ENCODE peak calls at places on chromosomes 4 and X, in eight cellular contexts. E is IMR-90, U is colonic mucosa, Y is body of pancreas, K is AG04450, I is fibroblast of mammary gland, S is sigmoid colon, O is HCT116. M is an unnamed sample.

GRCh38 chr4:88242144-88242543 is 42.2 kb downstream of the PPM1K start:
- DNase-seq in E (no peak), U (no peak), Y (no peak), K (no peak), I (peak), S (no peak), O (no peak), M (no peak)

GRCh38 chr4:112145326-112145819 is at the start of gene FAM241A:
- DNase-seq in E (peak), U (peak), Y (peak), K (peak), I (peak), S (peak), O (peak), M (peak)

GRCh38 chr4:175708739-175709138 is 103.3 kb downstream of the GPM6A start:
- DNase-seq in E (no peak), U (no peak), Y (no peak), K (no peak), I (no peak), S (no peak), O (no peak), M (no peak)

GRCh38 chr4:106868381-106869035 is 167.6 kb downstream of the DKK2 start:
- DNase-seq in E (no peak), U (no peak), Y (no peak), K (no peak), I (peak), S (no peak), O (peak), M (peak)

GRCh38 chr4:21795091-21795490 is 153.5 kb downstream of the KCNIP4 start:
- DNase-seq in E (peak), U (no peak), Y (no peak), K (no peak), I (peak), S (no peak), O (no peak), M (peak)

GRCh38 chrX:15567886-15568616 is 32.7 kb downstream of the ACE2 start:
- DNase-seq in E (no peak), U (no peak), Y (no peak), K (no peak), I (no peak), S (no peak), O (no peak), M (peak)

GRCh38 chrX:30261012-30261411 is 14.1 kb downstream of the MAGEB1 start:
- DNase-seq in E (no peak), U (no peak), Y (no peak), K (no peak), I (no peak), S (no peak), O (no peak), M (no peak)

GRCh38 chrX:119067023-119067739 is 5.6 kb upstream of the CT47C1 start:
- DNase-seq in E (peak), U (peak), Y (peak), K (peak), I (peak), S (peak), O (peak), M (peak)

GRCh38 chrX:69139516-69139915 is 25.7 kb downstream of the PJA1 start:
- DNase-seq in E (peak), U (no peak), Y (no peak), K (no peak), I (no peak), S (no peak), O (no peak), M (no peak)

GRCh38 chrX:131828482-131828881 is 194.6 kb upstream of the STK26 start:
- DNase-seq in E (no peak), U (no peak), Y (no peak), K (no peak), I (no peak), S (no peak), O (no peak), M (no peak)

GRCh38 chr4:26248647-26249046 is 72.2 kb upstream of the RBPJ start:
- DNase-seq in E (peak), U (peak), Y (peak), K (peak), I (peak), S (peak), O (no peak), M (peak)

GRCh38 chrX:134685662-134686061 is 27.4 kb upstream of the PLAC1 start:
- DNase-seq in E (peak), U (no peak), Y (no peak), K (no peak), I (peak), S (no peak), O (no peak), M (peak)

GRCh38 chrX:10597871-10598270 is 22.5 kb downstream of the MID1 start:
- DNase-seq in E (peak), U (peak), Y (no peak), K (no peak), I (peak), S (no peak), O (no peak), M (peak)

GRCh38 chr4:76326515-76326914 is 20.0 kb downstream of the STBD1 start:
- DNase-seq in E (no peak), U (no peak), Y (no peak), K (no peak), I (no peak), S (no peak), O (no peak), M (no peak)

GRCh38 chr4:12016729-12017128 is 588.0 kb upstream of the HS3ST1 start:
- DNase-seq in E (no peak), U (no peak), Y (no peak), K (no peak), I (no peak), S (no peak), O (no peak), M (no peak)

GRCh38 chrX:135384161-135384836 is 37.4 kb upstream of the SMIM10L2A start:
- DNase-seq in E (no peak), U (no peak), Y (no peak), K (no peak), I (no peak), S (no peak), O (no peak), M (no peak)

GRCh38 chr4:2925931-2926860 is 37.0 kb downstream of the NOP14 start:
- DNase-seq in E (no peak), U (no peak), Y (no peak), K (no peak), I (no peak), S (no peak), O (no peak), M (no peak)

GRCh38 chr4:36414248-36414647 is 132.8 kb downstream of the DTHD1 start:
- DNase-seq in E (no peak), U (no peak), Y (no peak), K (no peak), I (no peak), S (no peak), O (no peak), M (peak)

GRCh38 chr4:84971319-84971932 is 4.9 kb upstream of the WDFY3 start:
- DNase-seq in E (peak), U (no peak), Y (no peak), K (no peak), I (peak), S (no peak), O (peak), M (peak)
- TF ChIP-seq CTCF in E (peak), U (peak), Y (peak), K (peak), I (peak), S (peak), O (peak), M (peak)

GRCh38 chr4:84964995-84965557 is 1.4 kb downstream of the WDFY3 start:
- DNase-seq in E (no peak), U (no peak), Y (no peak), K (no peak), I (no peak), S (no peak), O (no peak), M (no peak)
- H3K4me3 ChIP-seq in E (peak), U (peak), Y (peak), K (peak), I (peak), S (peak), O (peak), M (peak)

GRCh38 chr4:67103001-67103737 is 442.1 kb downstream of the CENPC start:
- DNase-seq in E (no peak), U (no peak), Y (no peak), K (no peak), I (no peak), S (no peak), O (no peak), M (no peak)
- TF ChIP-seq CTCF in E (no peak), U (no peak), Y (no peak), K (no peak), I (no peak), S (no peak), O (no peak), M (no peak)

DNA sequence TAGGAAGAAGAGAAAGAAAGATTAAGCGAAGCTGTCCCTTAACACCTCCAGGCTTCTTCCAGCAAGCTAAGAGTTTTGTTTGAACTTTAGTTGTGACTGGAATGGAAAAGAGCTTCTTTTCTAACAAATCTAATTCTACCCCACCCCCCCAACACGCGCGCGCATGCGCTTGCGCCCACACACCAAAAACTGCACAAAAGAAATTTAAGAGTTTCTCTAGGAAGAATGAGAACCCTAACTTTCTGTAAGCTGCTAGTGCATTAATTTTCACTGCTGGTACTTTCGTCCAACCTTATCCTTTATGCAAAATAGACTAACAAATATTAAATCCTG is 9.0 kb upstream of the INTU start:
- DNase-seq in E (peak), U (no peak), Y (no peak), K (no peak), I (peak), S (no peak), O (no peak), M (peak)
- H3K4me3 ChIP-seq in E (peak), U (peak), Y (no peak), K (peak), I (peak), S (peak), O (no peak), M (peak)

GRCh38 chrX:55488559-55489314 is 911 bp downstream of the USP51 start:
- DNase-seq in E (peak), U (peak), Y (peak), K (no peak), I (peak), S (peak), O (no peak), M (peak)
- TF ChIP-seq CTCF in E (no peak), U (no peak), Y (no peak), K (no peak), I (no peak), S (no peak), O (no peak), M (no peak)